ENCODE peak calls at places on chromosomes 5 and 9, in four cellular contexts. F is HCT116; M is HFFc6; K is naive thymus-derived CD8-positive, alpha-beta T cell. D is an unnamed sample.

GRCh38 chr5:120471971-120472370 is 7.9 kb downstream of the PRR16 start:
- DNase-seq in K (no peak), M (no peak), F (no peak), D (no peak)

GRCh38 chr5:157827429-157827828 is 31.5 kb downstream of the CLINT1 start:
- DNase-seq in M (no peak), F (no peak), K (no peak), D (no peak)

GRCh38 chr5:174337276-174338203 is 292.0 kb downstream of the NSG2 start:
- DNase-seq in F (no peak), M (no peak), K (no peak), D (no peak)

GRCh38 chr9:34332370-34332964 is 3.1 kb downstream of the NUDT2 start:
- DNase-seq in F (peak; percentile 28), M (peak; percentile 38), K (peak; percentile 42), D (no peak)

GRCh38 chr9:13213337-13213736 is 66.2 kb downstream of the MPDZ start:
- DNase-seq in F (no peak), M (peak; percentile 21), K (no peak), D (no peak)

GRCh38 chr5:134920848-134921575 is 16.1 kb downstream of the PCBD2 start:
- DNase-seq in M (no peak), K (no peak), F (no peak), D (no peak)

GRCh38 chr5:67215592-67216471 is 19.2 kb upstream of the CD180 start:
- DNase-seq in F (no peak), M (peak; percentile 18), K (peak; percentile 77), D (peak; percentile 76)

GRCh38 chr5:96969401-96969800 is 33.5 kb downstream of the LNPEP start:
- DNase-seq in K (no peak), F (no peak), M (no peak), D (no peak)

D was measured in T-cell.